ENCODE peak calls at places on chromosomes 12 and 14, in ten cellular contexts. One of them, this sample, is unnamed.

GRCh38 chr12:13289644-13290285 is 93.2 kb downstream of the EMP1 start:
- DNase-seq in iPS DF 6.9: no peak
- DNase-seq in ACHN: no peak
- DNase-seq in right lobe of liver: no peak
- DNase-seq in T-helper 9 cell: no peak
- DNase-seq in heart left ventricle: no peak
- DNase-seq in dermis blood vessel endothelial cell: no peak
- DNase-seq in naive B cell: no peak
- DNase-seq in transverse colon: no peak
- DNase-seq in Right ventricle myocardium superior: peak
- DNase-seq in this sample: no peak

GRCh38 chr12:76028649-76029277 is 2.8 kb downstream of the PHLDA1 start:
- DNase-seq in iPS DF 6.9: no peak
- DNase-seq in ACHN: no peak
- DNase-seq in right lobe of liver: no peak
- DNase-seq in T-helper 9 cell: no peak
- DNase-seq in heart left ventricle: no peak
- DNase-seq in dermis blood vessel endothelial cell: peak
- DNase-seq in naive B cell: no peak
- DNase-seq in transverse colon: no peak
- DNase-seq in Right ventricle myocardium superior: no peak
- DNase-seq in this sample: no peak

GRCh38 chr12:102821149-102821548 is 95.9 kb downstream of the PAH start:
- DNase-seq in iPS DF 6.9: no peak
- DNase-seq in ACHN: no peak
- DNase-seq in right lobe of liver: no peak
- DNase-seq in T-helper 9 cell: no peak
- DNase-seq in heart left ventricle: no peak
- DNase-seq in dermis blood vessel endothelial cell: no peak
- DNase-seq in naive B cell: no peak
- DNase-seq in transverse colon: no peak
- DNase-seq in Right ventricle myocardium superior: no peak
- DNase-seq in this sample: no peak

GRCh38 chr14:71372411-71372838 is 465.2 kb downstream of the PCNX1 start:
- DNase-seq in iPS DF 6.9: no peak
- DNase-seq in ACHN: peak
- DNase-seq in right lobe of liver: no peak
- DNase-seq in T-helper 9 cell: no peak
- DNase-seq in heart left ventricle: no peak
- DNase-seq in dermis blood vessel endothelial cell: peak
- DNase-seq in naive B cell: no peak
- DNase-seq in transverse colon: no peak
- DNase-seq in Right ventricle myocardium superior: no peak
- DNase-seq in this sample: no peak

GRCh38 chr12:33825442-33825841 is 196.9 kb upstream of the ALG10 start:
- DNase-seq in iPS DF 6.9: no peak
- DNase-seq in ACHN: peak
- DNase-seq in right lobe of liver: no peak
- DNase-seq in T-helper 9 cell: no peak
- DNase-seq in heart left ventricle: no peak
- DNase-seq in dermis blood vessel endothelial cell: no peak
- DNase-seq in naive B cell: no peak
- DNase-seq in transverse colon: no peak
- DNase-seq in Right ventricle myocardium superior: no peak
- DNase-seq in this sample: no peak

GRCh38 chr14:72892103-72892878 is 1.6 kb downstream of the DPF3 start:
- DNase-seq in iPS DF 6.9: no peak
- DNase-seq in ACHN: peak
- DNase-seq in right lobe of liver: peak
- DNase-seq in T-helper 9 cell: no peak
- DNase-seq in heart left ventricle: peak
- DNase-seq in dermis blood vessel endothelial cell: peak
- DNase-seq in naive B cell: peak
- DNase-seq in transverse colon: peak
- DNase-seq in Right ventricle myocardium superior: no peak
- DNase-seq in this sample: peak

GRCh38 chr12:95181103-95181502 is 36.2 kb downstream of the FGD6 start:
- DNase-seq in iPS DF 6.9: no peak
- DNase-seq in ACHN: no peak
- DNase-seq in right lobe of liver: no peak
- DNase-seq in T-helper 9 cell: no peak
- DNase-seq in heart left ventricle: no peak
- DNase-seq in dermis blood vessel endothelial cell: no peak
- DNase-seq in naive B cell: no peak
- DNase-seq in transverse colon: no peak
- DNase-seq in Right ventricle myocardium superior: no peak
- DNase-seq in this sample: no peak

GRCh38 chr12:113955109-113955970 is 10.8 kb downstream of the RBM19 start:
- DNase-seq in iPS DF 6.9: no peak
- DNase-seq in ACHN: peak
- DNase-seq in right lobe of liver: no peak
- DNase-seq in T-helper 9 cell: no peak
- DNase-seq in heart left ventricle: no peak
- DNase-seq in dermis blood vessel endothelial cell: peak
- DNase-seq in naive B cell: no peak
- DNase-seq in transverse colon: peak
- DNase-seq in Right ventricle myocardium superior: no peak
- DNase-seq in this sample: no peak

GRCh38 chr12:118312578-118312977 is 60.1 kb downstream of the TAOK3 start:
- DNase-seq in iPS DF 6.9: no peak
- DNase-seq in ACHN: no peak
- DNase-seq in right lobe of liver: no peak
- DNase-seq in T-helper 9 cell: no peak
- DNase-seq in heart left ventricle: no peak
- DNase-seq in dermis blood vessel endothelial cell: peak
- DNase-seq in naive B cell: no peak
- DNase-seq in transverse colon: no peak
- DNase-seq in Right ventricle myocardium superior: no peak
- DNase-seq in this sample: no peak

GRCh38 chr14:71475916-71476315 is 456.3 kb upstream of the RGS6 start:
- DNase-seq in iPS DF 6.9: no peak
- DNase-seq in ACHN: no peak
- DNase-seq in right lobe of liver: no peak
- DNase-seq in T-helper 9 cell: no peak
- DNase-seq in heart left ventricle: no peak
- DNase-seq in dermis blood vessel endothelial cell: no peak
- DNase-seq in naive B cell: no peak
- DNase-seq in transverse colon: no peak
- DNase-seq in Right ventricle myocardium superior: no peak
- DNase-seq in this sample: no peak

GRCh38 chr12:5480953-5481300 is 49.0 kb downstream of the NTF3 start:
- DNase-seq in iPS DF 6.9: no peak
- DNase-seq in ACHN: no peak
- DNase-seq in right lobe of liver: no peak
- DNase-seq in T-helper 9 cell: no peak
- DNase-seq in heart left ventricle: no peak
- DNase-seq in dermis blood vessel endothelial cell: no peak
- DNase-seq in naive B cell: no peak
- DNase-seq in transverse colon: no peak
- DNase-seq in Right ventricle myocardium superior: no peak
- DNase-seq in this sample: no peak

GRCh38 chr12:62799766-62800406 is 135.1 kb downstream of the PPM1H start:
- DNase-seq in iPS DF 6.9: no peak
- DNase-seq in ACHN: no peak
- DNase-seq in right lobe of liver: no peak
- DNase-seq in T-helper 9 cell: no peak
- DNase-seq in heart left ventricle: no peak
- DNase-seq in dermis blood vessel endothelial cell: no peak
- DNase-seq in naive B cell: no peak
- DNase-seq in transverse colon: no peak
- DNase-seq in Right ventricle myocardium superior: no peak
- DNase-seq in this sample: no peak

GRCh38 chr12:14264777-14265176 is 100.7 kb upstream of the ATF7IP start:
- DNase-seq in iPS DF 6.9: no peak
- DNase-seq in ACHN: no peak
- DNase-seq in right lobe of liver: no peak
- DNase-seq in T-helper 9 cell: no peak
- DNase-seq in heart left ventricle: no peak
- DNase-seq in dermis blood vessel endothelial cell: no peak
- DNase-seq in naive B cell: no peak
- DNase-seq in transverse colon: no peak
- DNase-seq in Right ventricle myocardium superior: no peak
- DNase-seq in this sample: no peak

GRCh38 chr12:111406474-111407370 is 999 bp downstream of the SH2B3 start:
- DNase-seq in iPS DF 6.9: no peak
- DNase-seq in ACHN: peak
- DNase-seq in right lobe of liver: peak
- DNase-seq in T-helper 9 cell: peak
- DNase-seq in heart left ventricle: peak
- DNase-seq in dermis blood vessel endothelial cell: no peak
- DNase-seq in naive B cell: peak
- DNase-seq in transverse colon: no peak
- DNase-seq in Right ventricle myocardium superior: peak
- DNase-seq in this sample: no peak

GRCh38 chr12:60402996-60403395 is 807.2 kb downstream of the SLC16A7 start:
- DNase-seq in iPS DF 6.9: no peak
- DNase-seq in ACHN: no peak
- DNase-seq in right lobe of liver: no peak
- DNase-seq in T-helper 9 cell: no peak
- DNase-seq in heart left ventricle: no peak
- DNase-seq in dermis blood vessel endothelial cell: no peak
- DNase-seq in naive B cell: no peak
- DNase-seq in transverse colon: no peak
- DNase-seq in Right ventricle myocardium superior: no peak
- DNase-seq in this sample: no peak

GRCh38 chr14:71855399-71856036 is 76.7 kb upstream of the RGS6 start:
- DNase-seq in iPS DF 6.9: peak
- DNase-seq in ACHN: peak
- DNase-seq in right lobe of liver: peak
- DNase-seq in T-helper 9 cell: peak
- DNase-seq in heart left ventricle: peak
- DNase-seq in dermis blood vessel endothelial cell: peak
- DNase-seq in naive B cell: peak
- DNase-seq in transverse colon: peak
- DNase-seq in Right ventricle myocardium superior: peak
- DNase-seq in this sample: no peak

GRCh38 chr14:76844223-76844622 is 18.0 kb downstream of the LRRC74A start:
- DNase-seq in iPS DF 6.9: no peak
- DNase-seq in ACHN: no peak
- DNase-seq in right lobe of liver: peak
- DNase-seq in T-helper 9 cell: peak
- DNase-seq in heart left ventricle: peak
- DNase-seq in dermis blood vessel endothelial cell: peak
- DNase-seq in naive B cell: no peak
- DNase-seq in transverse colon: peak
- DNase-seq in Right ventricle myocardium superior: peak
- DNase-seq in this sample: peak

GRCh38 chr14:56057071-56057865 is 60.9 kb upstream of the PELI2 start:
- DNase-seq in iPS DF 6.9: no peak
- DNase-seq in ACHN: no peak
- DNase-seq in right lobe of liver: no peak
- DNase-seq in T-helper 9 cell: no peak
- DNase-seq in heart left ventricle: no peak
- DNase-seq in dermis blood vessel endothelial cell: no peak
- DNase-seq in naive B cell: no peak
- DNase-seq in transverse colon: no peak
- DNase-seq in Right ventricle myocardium superior: no peak
- DNase-seq in this sample: no peak

GRCh38 chr14:106070242-106070641 is 543.9 kb downstream of the TMEM121 start:
- DNase-seq in iPS DF 6.9: no peak
- DNase-seq in ACHN: no peak
- DNase-seq in right lobe of liver: no peak
- DNase-seq in T-helper 9 cell: no peak
- DNase-seq in heart left ventricle: no peak
- DNase-seq in dermis blood vessel endothelial cell: no peak
- DNase-seq in naive B cell: no peak
- DNase-seq in transverse colon: no peak
- DNase-seq in Right ventricle myocardium superior: no peak
- DNase-seq in this sample: no peak

GRCh38 chr14:99215277-99215676 is 56.7 kb downstream of the BCL11B start:
- DNase-seq in iPS DF 6.9: no peak
- DNase-seq in ACHN: no peak
- DNase-seq in right lobe of liver: no peak
- DNase-seq in T-helper 9 cell: no peak
- DNase-seq in heart left ventricle: no peak
- DNase-seq in dermis blood vessel endothelial cell: no peak
- DNase-seq in naive B cell: no peak
- DNase-seq in transverse colon: no peak
- DNase-seq in Right ventricle myocardium superior: no peak
- DNase-seq in this sample: no peak

GRCh38 chr14:51444381-51445000 is 204.4 kb downstream of the TMX1 start:
- DNase-seq in iPS DF 6.9: no peak
- DNase-seq in ACHN: no peak
- DNase-seq in right lobe of liver: no peak
- DNase-seq in T-helper 9 cell: no peak
- DNase-seq in heart left ventricle: no peak
- DNase-seq in dermis blood vessel endothelial cell: no peak
- DNase-seq in naive B cell: no peak
- DNase-seq in transverse colon: no peak
- DNase-seq in Right ventricle myocardium superior: no peak
- DNase-seq in this sample: no peak

This sample was measured in T-cell.